ENCODE peak calls at places on chromosomes 16 and 17, in six cellular contexts. One of them, this sample, is unnamed.

GRCh38 chr17:5825717-5826330 is 241.5 kb upstream of the NLRP1 start:
- DNase-seq in central memory CD8-positive, alpha-beta T cell: no peak
- DNase-seq in RCC 7860: peak
- DNase-seq in germinal center: no peak
- DNase-seq in stromal cell of bone marrow: no peak
- DNase-seq in retina: peak
- DNase-seq in this sample: no peak

GRCh38 chr17:72249441-72249840 is 128.6 kb downstream of the SOX9 start:
- DNase-seq in central memory CD8-positive, alpha-beta T cell: no peak
- DNase-seq in RCC 7860: no peak
- DNase-seq in germinal center: no peak
- DNase-seq in stromal cell of bone marrow: no peak
- DNase-seq in retina: no peak
- DNase-seq in this sample: no peak

GRCh38 chr16:68636818-68637217 is 8.3 kb upstream of the CDH3 start:
- DNase-seq in central memory CD8-positive, alpha-beta T cell: no peak
- DNase-seq in RCC 7860: no peak
- DNase-seq in germinal center: no peak
- DNase-seq in stromal cell of bone marrow: no peak
- DNase-seq in retina: no peak
- DNase-seq in this sample: no peak

GRCh38 chr17:14082848-14083247 is 13.5 kb downstream of the COX10 start:
- DNase-seq in central memory CD8-positive, alpha-beta T cell: no peak
- DNase-seq in RCC 7860: no peak
- DNase-seq in germinal center: no peak
- DNase-seq in stromal cell of bone marrow: no peak
- DNase-seq in retina: no peak
- DNase-seq in this sample: no peak

GRCh38 chr17:8609910-8610309 is 20.6 kb downstream of the MYH10 start:
- DNase-seq in central memory CD8-positive, alpha-beta T cell: no peak
- DNase-seq in RCC 7860: no peak
- DNase-seq in germinal center: no peak
- DNase-seq in stromal cell of bone marrow: no peak
- DNase-seq in retina: no peak
- DNase-seq in this sample: no peak

GRCh38 chr17:76243826-76244679 is 3.8 kb upstream of the RNF157 start:
- DNase-seq in central memory CD8-positive, alpha-beta T cell: no peak
- DNase-seq in RCC 7860: no peak
- DNase-seq in germinal center: no peak
- DNase-seq in stromal cell of bone marrow: no peak
- DNase-seq in retina: no peak
- DNase-seq in this sample: no peak

GRCh38 chr16:85173981-85174751 is 61.9 kb upstream of the CIBAR2 start:
- DNase-seq in central memory CD8-positive, alpha-beta T cell: no peak
- DNase-seq in RCC 7860: peak
- DNase-seq in germinal center: no peak
- DNase-seq in stromal cell of bone marrow: peak
- DNase-seq in retina: no peak
- DNase-seq in this sample: peak

GRCh38 chr16:74744566-74744965 is 30.1 kb downstream of the FA2H start:
- DNase-seq in central memory CD8-positive, alpha-beta T cell: no peak
- DNase-seq in RCC 7860: no peak
- DNase-seq in germinal center: no peak
- DNase-seq in stromal cell of bone marrow: no peak
- DNase-seq in retina: no peak
- DNase-seq in this sample: no peak

GRCh38 chr17:33674685-33675084 is 381.6 kb upstream of the ASIC2 start:
- DNase-seq in central memory CD8-positive, alpha-beta T cell: peak
- DNase-seq in RCC 7860: peak
- DNase-seq in germinal center: peak
- DNase-seq in stromal cell of bone marrow: peak
- DNase-seq in retina: peak
- DNase-seq in this sample: peak

GRCh38 chr17:61591930-61592329 is 911 bp upstream of the NACA2 start:
- DNase-seq in central memory CD8-positive, alpha-beta T cell: no peak
- DNase-seq in RCC 7860: no peak
- DNase-seq in germinal center: no peak
- DNase-seq in stromal cell of bone marrow: no peak
- DNase-seq in retina: no peak
- DNase-seq in this sample: no peak

GRCh38 chr17:17938388-17939107 is 33.7 kb downstream of the TOM1L2 start:
- DNase-seq in central memory CD8-positive, alpha-beta T cell: no peak
- DNase-seq in RCC 7860: no peak
- DNase-seq in germinal center: no peak
- DNase-seq in stromal cell of bone marrow: no peak
- DNase-seq in retina: no peak
- DNase-seq in this sample: no peak

GRCh38 chr17:73208139-73208827 is 15.4 kb downstream of the COG1 start:
- DNase-seq in central memory CD8-positive, alpha-beta T cell: no peak
- DNase-seq in RCC 7860: no peak
- DNase-seq in germinal center: no peak
- DNase-seq in stromal cell of bone marrow: no peak
- DNase-seq in retina: no peak
- DNase-seq in this sample: no peak

GRCh38 chr16:85350973-85351372 is 238.7 kb upstream of the CIBAR2 start:
- DNase-seq in central memory CD8-positive, alpha-beta T cell: no peak
- DNase-seq in RCC 7860: peak
- DNase-seq in germinal center: no peak
- DNase-seq in stromal cell of bone marrow: peak
- DNase-seq in retina: no peak
- DNase-seq in this sample: peak

GRCh38 chr16:82891424-82891823 is 264.7 kb downstream of the CDH13 start:
- DNase-seq in central memory CD8-positive, alpha-beta T cell: no peak
- DNase-seq in RCC 7860: no peak
- DNase-seq in germinal center: no peak
- DNase-seq in stromal cell of bone marrow: no peak
- DNase-seq in retina: no peak
- DNase-seq in this sample: no peak

GRCh38 chr16:28837672-28838557 is 8.2 kb downstream of the TUFM start:
- DNase-seq in central memory CD8-positive, alpha-beta T cell: no peak
- DNase-seq in RCC 7860: no peak
- DNase-seq in germinal center: no peak
- DNase-seq in stromal cell of bone marrow: no peak
- DNase-seq in retina: no peak
- DNase-seq in this sample: no peak

GRCh38 chr17:56824503-56824902 is 9.2 kb downstream of the C17orf67 start:
- DNase-seq in central memory CD8-positive, alpha-beta T cell: no peak
- DNase-seq in RCC 7860: no peak
- DNase-seq in germinal center: no peak
- DNase-seq in stromal cell of bone marrow: no peak
- DNase-seq in retina: no peak
- DNase-seq in this sample: no peak

GRCh38 chr17:75430159-75430748 is 24.8 kb upstream of the GRB2 start:
- DNase-seq in central memory CD8-positive, alpha-beta T cell: no peak
- DNase-seq in RCC 7860: peak
- DNase-seq in germinal center: no peak
- DNase-seq in stromal cell of bone marrow: no peak
- DNase-seq in retina: peak
- DNase-seq in this sample: peak

GRCh38 chr16:1932050-1933028 is 10.7 kb downstream of the MSRB1 start:
- DNase-seq in central memory CD8-positive, alpha-beta T cell: no peak
- DNase-seq in RCC 7860: no peak
- DNase-seq in germinal center: no peak
- DNase-seq in stromal cell of bone marrow: no peak
- DNase-seq in retina: no peak
- DNase-seq in this sample: peak

GRCh38 chr16:81765111-81765919 is 13.8 kb upstream of the PLCG2 start:
- DNase-seq in central memory CD8-positive, alpha-beta T cell: no peak
- DNase-seq in RCC 7860: no peak
- DNase-seq in germinal center: no peak
- DNase-seq in stromal cell of bone marrow: no peak
- DNase-seq in retina: no peak
- DNase-seq in this sample: no peak

GRCh38 chr17:83192161-83192788 is 112.9 kb downstream of the METRNL start:
- DNase-seq in central memory CD8-positive, alpha-beta T cell: no peak
- DNase-seq in RCC 7860: no peak
- DNase-seq in germinal center: no peak
- DNase-seq in stromal cell of bone marrow: peak
- DNase-seq in retina: no peak
- DNase-seq in this sample: no peak

GRCh38 chr17:50195196-50195865 is 6.1 kb downstream of the COL1A1 start:
- DNase-seq in central memory CD8-positive, alpha-beta T cell: no peak
- DNase-seq in RCC 7860: no peak
- DNase-seq in germinal center: no peak
- DNase-seq in stromal cell of bone marrow: no peak
- DNase-seq in retina: no peak
- DNase-seq in this sample: no peak

GRCh38 chr17:76734080-76734840 is 2.9 kb downstream of the SRSF2 start:
- DNase-seq in central memory CD8-positive, alpha-beta T cell: no peak
- DNase-seq in RCC 7860: no peak
- DNase-seq in germinal center: no peak
- DNase-seq in stromal cell of bone marrow: no peak
- DNase-seq in retina: no peak
- DNase-seq in this sample: no peak

GRCh38 chr16:10946308-10946707 is 1.9 kb downstream of the CLEC16A start:
- DNase-seq in central memory CD8-positive, alpha-beta T cell: no peak
- DNase-seq in RCC 7860: no peak
- DNase-seq in germinal center: no peak
- DNase-seq in stromal cell of bone marrow: no peak
- DNase-seq in retina: no peak
- DNase-seq in this sample: no peak

GRCh38 chr17:72515291-72516065 is 394.7 kb downstream of the SOX9 start:
- DNase-seq in central memory CD8-positive, alpha-beta T cell: no peak
- DNase-seq in RCC 7860: peak
- DNase-seq in germinal center: no peak
- DNase-seq in stromal cell of bone marrow: no peak
- DNase-seq in retina: peak
- DNase-seq in this sample: peak

GRCh38 chr17:58310511-58311428 is 17.8 kb downstream of the TSPOAP1 start:
- DNase-seq in central memory CD8-positive, alpha-beta T cell: no peak
- DNase-seq in RCC 7860: no peak
- DNase-seq in germinal center: no peak
- DNase-seq in stromal cell of bone marrow: no peak
- DNase-seq in retina: no peak
- DNase-seq in this sample: no peak

GRCh38 chr16:80530479-80530878 is 10.3 kb upstream of the DYNLRB2 start:
- DNase-seq in central memory CD8-positive, alpha-beta T cell: no peak
- DNase-seq in RCC 7860: no peak
- DNase-seq in germinal center: no peak
- DNase-seq in stromal cell of bone marrow: no peak
- DNase-seq in retina: no peak
- DNase-seq in this sample: no peak